ENCODE peak calls at places on chromosomes 6 and 20, in six cellular contexts. M is T1000; U is cardiac muscle cell; S is fibroblast of the aortic adventitia; W is AG09309; F is activated CD4-positive, alpha-beta T cell treated with anti-CD3 and anti-CD28 coated beads, Interleukin-2, amount 50 U/mL, for 1 hour. C is an unnamed sample.
A peak's percentile ranks its signal among the peaks of the same experiment; 100 is the strongest.

GRCh38 chr20:33249456-33249855 is 13.7 kb downstream of the BPIFA1 start:
- DNase-seq in M (no peak), U (no peak), S (no peak), W (no peak), F (no peak), C (no peak)

GRCh38 chr6:125377621-125378020 is 75.9 kb upstream of the HDDC2 start:
- DNase-seq in M (peak; percentile 10), U (peak; percentile 84), S (peak; percentile 30), W (no peak), F (no peak), C (no peak)

GRCh38 chr6:159473844-159474243 is 219.2 kb downstream of the SOD2 start:
- DNase-seq in M (no peak), U (no peak), S (peak; percentile 53), W (no peak), F (no peak), C (no peak)

GRCh38 chr6:13222048-13222447 is 106.3 kb downstream of the TBC1D7 start:
- DNase-seq in M (no peak), U (no peak), S (no peak), W (no peak), F (no peak), C (no peak)

GRCh38 chr6:153553627-153554026 is 422.5 kb upstream of the RGS17 start:
- DNase-seq in M (no peak), U (no peak), S (peak; percentile 0), W (no peak), F (no peak), C (no peak)

GRCh38 chr6:156963712-156964700 is 186.8 kb downstream of the ARID1B start:
- DNase-seq in M (no peak), U (peak; percentile 76), S (peak; percentile 70), W (no peak), F (no peak), C (no peak)

GRCh38 chr6:170271771-170272314 is 19.0 kb downstream of the DLL1 start:
- DNase-seq in M (no peak), U (no peak), S (no peak), W (no peak), F (peak; percentile 67), C (peak; percentile 82)

GRCh38 chr6:19415605-19416326 is 421.4 kb upstream of the ID4 start:
- DNase-seq in M (no peak), U (peak; percentile 18), S (peak; percentile 78), W (peak; percentile 52), F (no peak), C (no peak)

GRCh38 chr20:16434087-16434664 is 139.1 kb downstream of the KIF16B start:
- DNase-seq in M (no peak), U (peak; percentile 44), S (peak; percentile 28), W (no peak), F (peak; percentile 18), C (no peak)

GRCh38 chr6:40077315-40077714 is 143.1 kb upstream of the MOCS1 start:
- DNase-seq in M (no peak), U (no peak), S (no peak), W (no peak), F (no peak), C (no peak)

GRCh38 chr6:145276746-145277145 is 458.6 kb downstream of the EPM2A start:
- DNase-seq in M (no peak), U (no peak), S (no peak), W (no peak), F (no peak), C (no peak)

GRCh38 chr6:141451176-141451507 is 681.6 kb upstream of the GJE1 start:
- DNase-seq in M (no peak), U (no peak), S (no peak), W (no peak), F (no peak), C (no peak)

GRCh38 chr20:64265201-64265600 is 9.7 kb downstream of the PCMTD2 start:
- DNase-seq in M (no peak), U (no peak), S (no peak), W (no peak), F (no peak), C (no peak)